ENCODE peak calls at places on chromosomes 4 and X, in nine cellular contexts. U, F, T, V, A, Z, H, Q and N are unnamed samples.

GRCh38 chr4:168664242-168664897 is 167.5 kb downstream of the PALLD start:
- DNase-seq in A (no peak), H (no peak), V (peak), F (no peak), Q (no peak), U (no peak), T (no peak), Z (no peak), N (no peak)

GRCh38 chr4:105637409-105638258 is 70.9 kb downstream of the INTS12 start:
- DNase-seq in V (peak), H (peak), Q (peak), T (peak), Z (no peak), U (peak), A (no peak), F (no peak), N (peak)

GRCh38 chr4:153072661-153073060 is 131.6 kb upstream of the TRIM2 start:
- DNase-seq in F (no peak), Z (no peak), U (no peak), T (no peak), V (no peak), A (no peak), H (no peak), Q (no peak), N (no peak)

GRCh38 chr4:2947926-2948325 is 15.3 kb downstream of the NOP14 start:
- DNase-seq in V (no peak), T (no peak), A (no peak), H (no peak), Z (no peak), Q (no peak), U (no peak), F (no peak), N (no peak)

GRCh38 chrX:133215747-133216146 is 2.4 kb downstream of the TFDP3 start:
- DNase-seq in Z (no peak), F (peak), H (peak), T (peak), A (no peak), U (peak), V (peak), Q (no peak), N (peak)

GRCh38 chr4:47463235-47463956 is at the start of gene COMMD8:
- DNase-seq in F (peak), Z (peak), Q (peak), A (peak), T (peak), U (peak), H (peak), V (peak), N (peak)

GRCh38 chrX:153395613-153396319 is 5.4 kb downstream of the PNMA6E start:
- DNase-seq in A (no peak), U (no peak), Z (no peak), F (no peak), Q (no peak), H (no peak), T (no peak), V (no peak), N (no peak)

GRCh38 chr4:69731261-69731660 is 29.2 kb downstream of the SULT1B1 start:
- DNase-seq in Z (no peak), F (no peak), H (peak), Q (no peak), A (no peak), U (peak), T (no peak), V (no peak), N (no peak)

GRCh38 chr4:100269446-100269845 is 79.2 kb upstream of the DDIT4L start:
- DNase-seq in F (no peak), V (no peak), A (no peak), Z (no peak), H (no peak), Q (no peak), U (no peak), T (no peak), N (no peak)